ENCODE peak calls at places on chromosomes 4 and X, in seven cellular contexts. D is prostate gland; V is stimulated activated CD8-positive, alpha-beta memory T cell treated with anti-CD3 and anti-CD28 coated beads, Interleukin-15, amount 100 ng/mL, for 4 hours; W is iPS-NIHi11; U is SK-MEL-5; P is stimulated activated naive B cell treated with anti-CD40 and anti-IgM and Interleukin-4, amounts not matched to agents 10 μg/mL and 1 μg/mL and 100 μg/mL, for 72 hours; Q is astrocyte of the cerebellum. S is an unnamed sample.

GRCh38 chrX:40083120-40083978 is 14.4 kb downstream of the BCOR start:
- DNase-seq in P (peak; percentile 31), U (no peak), V (no peak), W (peak; percentile 31), D (peak; percentile 68), Q (no peak), S (no peak)

GRCh38 chr4:40212674-40213504 is 16.1 kb downstream of the RHOH start:
- DNase-seq in W (no peak), U (no peak), P (no peak), V (no peak), D (no peak), Q (no peak), S (no peak)

GRCh38 chr4:38099020-38099600 is 138.9 kb downstream of the PTTG2 start:
- DNase-seq in V (no peak), W (no peak), D (peak; percentile 35), P (no peak), Q (no peak), U (no peak), S (no peak)

GRCh38 chrX:110384490-110384889 is 25.8 kb downstream of the RTL9 start:
- DNase-seq in W (no peak), P (no peak), Q (no peak), D (no peak), U (no peak), V (no peak), S (no peak)

GRCh38 chr4:8269535-8270417 is at the start of gene HTRA3:
- DNase-seq in P (no peak), W (peak; percentile 92), Q (no peak), V (no peak), D (no peak), U (no peak), S (no peak)

GRCh38 chr4:24689212-24689611 is 104.9 kb upstream of the DHX15 start:
- DNase-seq in W (no peak), Q (no peak), P (no peak), U (no peak), V (no peak), D (no peak), S (no peak)

GRCh38 chr4:41814565-41814964 is 66.0 kb upstream of the PHOX2B start:
- DNase-seq in U (peak; percentile 66), V (no peak), Q (no peak), W (peak; percentile 37), D (no peak), P (no peak), S (no peak)

GRCh38 chrX:44244008-44244407 is 99.5 kb downstream of the EFHC2 start:
- DNase-seq in Q (peak; percentile 22), U (peak; percentile 39), V (no peak), P (no peak), W (no peak), D (no peak), S (no peak)

GRCh38 chr4:84498203-84499026 is 677 bp downstream of the NKX6-1 start:
- DNase-seq in V (no peak), Q (no peak), D (no peak), W (peak; percentile 34), P (no peak), U (peak; percentile 8), S (no peak)

GRCh38 chrX:70455366-70456202 is 10.9 kb downstream of the DLG3 start:
- DNase-seq in W (no peak), U (no peak), Q (no peak), P (no peak), V (no peak), D (peak; percentile 4), S (no peak)

GRCh38 chrX:51487960-51488267 is 8.5 kb downstream of the NUDT11 start:
- DNase-seq in V (no peak), P (no peak), W (no peak), U (no peak), D (no peak), Q (no peak), S (no peak)

GRCh38 chr4:20391224-20391623 is 139.5 kb downstream of the SLIT2 start:
- DNase-seq in V (no peak), W (no peak), D (no peak), Q (peak; percentile 53), U (no peak), P (no peak), S (peak; percentile 38)

GRCh38 chrX:16462912-16463311 is 187.0 kb upstream of the S100G start:
- DNase-seq in U (no peak), V (no peak), D (no peak), P (no peak), Q (peak; percentile 49), W (no peak), S (peak; percentile 79)

GRCh38 chr4:48028654-48029053 is 12.1 kb downstream of the NIPAL1 start:
- DNase-seq in P (no peak), D (no peak), W (no peak), U (no peak), Q (no peak), V (no peak), S (no peak)

GRCh38 chr4:17561195-17561909 is 15.6 kb upstream of the LAP3 start:
- DNase-seq in D (no peak), W (no peak), U (no peak), V (no peak), Q (no peak), P (no peak), S (peak; percentile 48)

GRCh38 chrX:15744181-15744867 is 6.3 kb downstream of the CA5B start:
- DNase-seq in W (no peak), D (no peak), Q (no peak), V (no peak), P (no peak), U (no peak), S (no peak)

GRCh38 chr4:70399319-70399718 is 1.6 kb downstream of the OPRPN start:
- DNase-seq in D (no peak), V (no peak), U (no peak), Q (no peak), W (no peak), P (no peak), S (no peak)

GRCh38 chr4:24054910-24055309 is 165.1 kb upstream of the PPARGC1A start:
- DNase-seq in V (no peak), Q (no peak), U (no peak), D (no peak), P (no peak), W (no peak), S (no peak)

GRCh38 chrX:71911023-71911730 is 532 bp downstream of the NHSL2 start:
- DNase-seq in W (peak; percentile 60), V (peak; percentile 0), Q (no peak), D (no peak), U (peak; percentile 1), P (no peak), S (no peak)

S was measured in skeletal muscle cell.